ENCODE peak calls at places on chromosomes 16 and 17, in six cellular contexts. B is lung, Z is dorsolateral prefrontal cortex, S is ovary, L is heart right ventricle, K is endodermal cell. O is an unnamed sample.
A peak's percentile ranks its signal among the peaks of the same experiment; 100 is the strongest.

GRCh38 chr16:2977440-2977839 is 2.8 kb downstream of the PKMYT1 start:
- DNase-seq in L (no peak), K (no peak), Z (no peak), S (no peak), B (peak; percentile 63), O (peak; percentile 52)

GRCh38 chr17:39735882-39736281 is 1.9 kb upstream of the GRB7 start:
- DNase-seq in S (no peak), K (no peak), L (no peak), B (no peak), Z (no peak), O (no peak)

GRCh38 chr16:49757744-49758069 is 98.2 kb downstream of the ZNF423 start:
- DNase-seq in S (no peak), K (peak; percentile 80), L (no peak), B (no peak), Z (no peak), O (no peak)

GRCh38 chr16:15732416-15732815 is 82.4 kb downstream of the NDE1 start:
- DNase-seq in L (no peak), S (no peak), K (no peak), B (no peak), Z (no peak), O (no peak)

GRCh38 chr17:51119415-51120356 is 982 bp downstream of the SPAG9 start:
- DNase-seq in K (peak; percentile 87), Z (peak; percentile 28), S (peak; percentile 57), B (peak; percentile 45), L (peak; percentile 49), O (peak; percentile 54)

GRCh38 chr16:77191259-77191969 is 424 bp downstream of the MON1B start:
- DNase-seq in K (no peak), Z (peak; percentile 20), B (peak; percentile 46), L (peak; percentile 29), S (no peak), O (peak; percentile 27)

GRCh38 chr17:77728022-77728671 is 230.4 kb upstream of the TNRC6C start:
- DNase-seq in K (peak; percentile 73), Z (no peak), L (peak; percentile 73), S (no peak), B (no peak), O (no peak)

GRCh38 chr17:64781013-64781392 is 118.9 kb upstream of the SMURF2 start:
- DNase-seq in Z (no peak), B (no peak), L (no peak), K (no peak), S (no peak), O (no peak)

GRCh38 chr16:61676740-61677139 is 359.5 kb downstream of the CDH8 start:
- DNase-seq in L (no peak), S (no peak), K (no peak), Z (no peak), B (no peak), O (no peak)

GRCh38 chr16:21554795-21555585 is 44.4 kb upstream of the METTL9 start:
- DNase-seq in Z (peak; percentile 90), L (peak; percentile 87), B (peak; percentile 90), K (peak; percentile 98), S (peak; percentile 86), O (peak; percentile 94)

GRCh38 chr17:73340093-73340596 is 28.3 kb upstream of the CDC42EP4 start:
- DNase-seq in Z (no peak), B (peak; percentile 62), L (no peak), K (no peak), S (peak; percentile 73), O (peak; percentile 32)

GRCh38 chr16:87701505-87701921 is 64.3 kb downstream of the KLHDC4 start:
- DNase-seq in B (no peak), Z (no peak), L (no peak), S (no peak), K (no peak), O (no peak)

GRCh38 chr17:73358668-73359067 is 46.9 kb upstream of the CDC42EP4 start:
- DNase-seq in S (no peak), B (no peak), L (no peak), Z (no peak), K (no peak), O (no peak)

GRCh38 chr17:79985361-79985760 is 50.3 kb downstream of the TBC1D16 start:
- DNase-seq in L (no peak), B (no peak), Z (no peak), S (peak; percentile 23), K (peak; percentile 38), O (no peak)

GRCh38 chr16:68520649-68521086 is 18.4 kb upstream of the ZFP90 start:
- DNase-seq in L (peak; percentile 84), S (peak; percentile 92), Z (peak; percentile 80), B (peak; percentile 90), K (peak; percentile 97), O (peak; percentile 90)

GRCh38 chr17:5413682-5414081 is 5.8 kb downstream of the NUP88 start:
- DNase-seq in Z (no peak), K (no peak), B (no peak), L (no peak), S (no peak), O (no peak)

GRCh38 chr17:55527520-55528118 is 16.4 kb upstream of the SMIM36 start:
- DNase-seq in S (peak; percentile 66), L (peak; percentile 25), B (no peak), Z (no peak), K (peak; percentile 82), O (no peak)

GRCh38 chr16:73365010-73365409 is 317.1 kb upstream of the ZFHX3 start:
- DNase-seq in S (peak; percentile 22), Z (no peak), L (peak; percentile 11), K (no peak), B (no peak), O (peak; percentile 11)

GRCh38 chr16:73013974-73014373 is 34.0 kb downstream of the ZFHX3 start:
- DNase-seq in Z (no peak), K (peak; percentile 8), B (no peak), S (no peak), L (no peak), O (no peak)

GRCh38 chr16:78499399-78499798 is 399.9 kb downstream of the WWOX start:
- DNase-seq in B (no peak), S (no peak), L (no peak), Z (no peak), K (no peak), O (no peak)

GRCh38 chr17:1485748-1486376 is 6.6 kb downstream of the MYO1C start:
- DNase-seq in B (peak; percentile 62), L (peak; percentile 83), Z (no peak), K (peak; percentile 86), S (peak; percentile 74), O (peak; percentile 76)

GRCh38 chr17:2062571-2063183 is 7.8 kb downstream of the HIC1 start:
- DNase-seq in S (peak; percentile 55), K (peak; percentile 81), B (no peak), Z (no peak), L (peak; percentile 13), O (no peak)

GRCh38 chr17:35804658-35805192 is 4.6 kb upstream of the TAF15 start:
- DNase-seq in S (no peak), L (peak; percentile 64), B (peak; percentile 54), K (peak; percentile 83), Z (no peak), O (peak; percentile 50)

GRCh38 chr17:76039121-76039520 is 12.0 kb upstream of the EVPL start:
- DNase-seq in L (no peak), Z (no peak), K (no peak), B (no peak), S (no peak), O (no peak)

GRCh38 chr17:9522074-9522473 is 53.5 kb downstream of the STX8 start:
- DNase-seq in Z (no peak), L (peak; percentile 23), K (peak; percentile 68), S (no peak), B (no peak), O (no peak)
- TF ChIP-seq CTCF in Z (peak; percentile 65), L (peak; percentile 67), K (peak; percentile 79), S (peak; percentile 35), B (peak; percentile 9), O (peak; percentile 24)

DNA sequence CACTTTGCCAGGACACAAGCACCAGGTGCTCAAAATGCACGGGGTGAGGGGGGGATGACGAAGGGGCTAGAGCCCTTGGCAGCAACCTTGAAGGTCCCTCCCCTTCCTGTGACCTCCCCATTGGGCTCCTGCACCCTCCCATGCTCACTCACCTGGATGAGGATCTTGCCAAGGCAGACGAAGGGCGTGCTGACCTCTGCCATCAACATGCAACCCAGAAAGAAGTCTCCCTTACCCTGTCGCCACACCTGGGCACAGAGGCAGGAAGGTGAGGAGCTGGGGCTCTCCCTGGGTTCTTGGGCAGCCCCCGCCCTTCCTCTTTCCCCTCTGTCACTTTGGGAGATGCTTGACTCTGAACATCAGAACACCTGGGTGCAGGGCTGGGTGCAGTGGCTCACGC is 2.6 kb downstream of the C16orf92 start:
- DNase-seq in S (no peak), L (no peak), Z (no peak), K (no peak), B (no peak), O (no peak)
- H3K27me3 ChIP-seq in S (no peaks in the 10 kb centered on the region), L (peaks cover 49% of the 10 kb centered on the region), Z (no peaks in the 10 kb centered on the region), K (peaks cover 8% of the 10 kb centered on the region), B (no peaks in the 10 kb centered on the region), O (peaks cover 58% of the 10 kb centered on the region)

GRCh38 chr16:74766729-74767128 is 7.9 kb downstream of the FA2H start:
- DNase-seq in L (no peak), K (no peak), Z (no peak), S (no peak), B (no peak), O (no peak)
- TF ChIP-seq CTCF in L (no peak), K (peak; percentile 58), Z (no peak), S (no peak), B (no peak), O (no peak)

GRCh38 chr16:8727084-8727590 is 52.7 kb downstream of the ABAT start:
- DNase-seq in K (peak; percentile 17), Z (no peak), B (no peak), S (no peak), L (no peak), O (no peak)
- H3K27me3 ChIP-seq in K (no peaks in the 10 kb centered on the region), Z (no peaks in the 10 kb centered on the region), B (no peaks in the 10 kb centered on the region), S (no peaks in the 10 kb centered on the region), L (no peaks in the 10 kb centered on the region), O (no peaks in the 10 kb centered on the region)

GRCh38 chr17:66790476-66791061 is 44.3 kb upstream of the CACNG5 start:
- DNase-seq in Z (no peak), B (no peak), K (peak; percentile 40), L (no peak), S (no peak), O (no peak)
- TF ChIP-seq CTCF in Z (no peak), B (no peak), K (peak; percentile 53), L (no peak), S (no peak), O (no peak)

DNA sequence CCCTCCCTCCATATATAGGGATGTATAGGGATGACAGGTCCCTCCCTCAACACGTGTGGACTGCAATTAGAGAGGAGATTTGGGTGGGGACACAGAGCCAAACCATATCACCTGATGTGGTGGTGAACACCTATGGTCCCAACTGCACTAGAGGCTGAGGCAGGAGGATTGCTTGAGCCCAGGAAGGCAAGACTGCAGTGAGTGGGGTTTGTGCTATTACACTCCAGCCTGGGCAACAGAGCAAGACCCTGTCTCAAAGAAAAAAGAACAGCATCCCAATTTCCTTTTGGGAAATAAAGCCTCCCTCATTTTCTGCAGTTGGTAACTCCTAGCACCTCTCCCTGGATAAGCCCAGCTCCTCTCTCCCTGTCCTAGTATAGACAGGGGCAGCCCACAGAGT is 23.8 kb upstream of the LYRM9 start:
- DNase-seq in L (no peak), Z (no peak), K (no peak), S (no peak), B (no peak), O (no peak)
- H3K27me3 ChIP-seq in L (no peaks in the 10 kb centered on the region), Z (no peaks in the 10 kb centered on the region), K (peaks cover 52% of the 10 kb centered on the region), S (no peaks in the 10 kb centered on the region), B (peaks cover 3% of the 10 kb centered on the region), O (peaks cover 4% of the 10 kb centered on the region)

DNA sequence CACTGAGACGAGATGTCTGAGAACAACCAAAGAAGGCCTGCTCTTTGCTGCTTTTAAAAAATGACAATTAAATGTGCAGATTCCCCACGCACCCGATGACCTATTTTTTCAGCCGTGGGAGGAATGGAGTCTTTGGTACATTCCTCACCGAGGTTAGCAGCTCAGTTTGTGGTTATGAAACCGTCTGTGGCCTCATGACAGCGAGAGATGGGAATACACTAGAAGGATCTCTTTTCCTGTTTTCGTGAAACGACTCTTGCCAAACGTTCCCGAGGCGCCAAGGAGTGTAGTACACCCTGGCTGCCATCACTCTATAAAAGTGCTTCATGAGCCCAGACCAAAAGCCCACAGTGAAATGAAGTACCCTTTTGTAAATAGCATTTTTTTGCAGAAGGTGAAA is 87.8 kb downstream of the CRISPLD2 start:
- DNase-seq in B (no peak), S (peak; percentile 51), Z (no peak), K (no peak), L (no peak), O (peak; percentile 38)
- TF ChIP-seq CTCF in B (no peak), S (no peak), Z (no peak), K (no peak), L (no peak), O (no peak)